ENCODE peak calls at places on chromosomes 12 and 14, in eight cellular contexts. X is neuronal stem cell, N is WERI-Rb-1, M is prostate gland, C is left lung, I is aorta, J is GM23248, L is OCI-LY7. H is an unnamed sample.

GRCh38 chr12:44875417-44875953 is 630 bp downstream of the NELL2 start:
- DNase-seq in X (peak; percentile 35), N (peak; percentile 52), M (no peak), C (no peak), I (peak; percentile 52), J (no peak), L (peak; percentile 4), H (no peak)

GRCh38 chr12:12032260-12032761 is 38.4 kb upstream of the BCL2L14 start:
- DNase-seq in X (no peak), N (no peak), M (no peak), C (no peak), I (no peak), J (no peak), L (peak; percentile 44), H (no peak)

GRCh38 chr12:128078311-128078851 is 188.6 kb upstream of the TMEM132C start:
- DNase-seq in X (peak; percentile 29), N (no peak), M (no peak), C (no peak), I (no peak), J (peak; percentile 40), L (no peak), H (no peak)

GRCh38 chr12:109247831-109248654 is 61.0 kb downstream of the FOXN4 start:
- DNase-seq in X (no peak), N (no peak), M (no peak), C (no peak), I (no peak), J (no peak), L (no peak), H (no peak)

GRCh38 chr12:101685121-101685520 is 12.3 kb upstream of the CHPT1 start:
- DNase-seq in X (no peak), N (no peak), M (no peak), C (no peak), I (no peak), J (no peak), L (no peak), H (no peak)

GRCh38 chr12:97061164-97061563 is 154.1 kb downstream of the NEDD1 start:
- DNase-seq in X (no peak), N (no peak), M (no peak), C (no peak), I (no peak), J (no peak), L (no peak), H (no peak)

GRCh38 chr14:22095845-22096510 is 422.4 kb upstream of the OR4E1 start:
- DNase-seq in X (no peak), N (no peak), M (no peak), C (no peak), I (no peak), J (no peak), L (no peak), H (peak; percentile 33)

GRCh38 chr14:104322531-104323466 is 184.4 kb downstream of the KIF26A start:
- DNase-seq in X (no peak), N (no peak), M (no peak), C (peak; percentile 51), I (no peak), J (no peak), L (no peak), H (no peak)

GRCh38 chr14:50521912-50522341 is 10.4 kb downstream of the MAP4K5 start:
- DNase-seq in X (no peak), N (no peak), M (no peak), C (no peak), I (no peak), J (no peak), L (no peak), H (no peak)

GRCh38 chr12:18819471-18819870 is 81.6 kb downstream of the CAPZA3 start:
- DNase-seq in X (no peak), N (no peak), M (no peak), C (no peak), I (no peak), J (no peak), L (no peak), H (no peak)

GRCh38 chr12:42924482-42924881 is 334.9 kb upstream of the PRICKLE1 start:
- DNase-seq in X (no peak), N (no peak), M (no peak), C (no peak), I (no peak), J (no peak), L (no peak), H (no peak)

GRCh38 chr14:76844223-76844622 is 18.0 kb downstream of the LRRC74A start:
- DNase-seq in X (no peak), N (no peak), M (no peak), C (no peak), I (peak; percentile 82), J (peak; percentile 65), L (no peak), H (peak; percentile 51)

GRCh38 chr12:57152408-57153038 is 5.1 kb upstream of the LRP1-AS start:
- DNase-seq in X (no peak), N (no peak), M (no peak), C (no peak), I (no peak), J (peak; percentile 80), L (no peak), H (no peak)

GRCh38 chr14:55332654-55333570 is 61.7 kb downstream of the FBXO34 start:
- DNase-seq in X (no peak), N (no peak), M (no peak), C (no peak), I (no peak), J (no peak), L (no peak), H (no peak)

GRCh38 chr14:39320318-39320717 is 86.6 kb downstream of the MIA2 start:
- DNase-seq in X (no peak), N (no peak), M (no peak), C (no peak), I (no peak), J (peak; percentile 13), L (no peak), H (no peak)

GRCh38 chr12:31714406-31715271 is 14.2 kb downstream of the AMN1 start:
- DNase-seq in X (no peak), N (no peak), M (no peak), C (no peak), I (no peak), J (no peak), L (no peak), H (no peak)

GRCh38 chr12:31710021-31710818 is 18.6 kb downstream of the AMN1 start:
- DNase-seq in X (no peak), N (no peak), M (no peak), C (no peak), I (no peak), J (no peak), L (no peak), H (no peak)

GRCh38 chr12:31712877-31713276 is 15.9 kb downstream of the AMN1 start:
- DNase-seq in X (no peak), N (no peak), M (no peak), C (no peak), I (no peak), J (no peak), L (no peak), H (no peak)

DNA sequence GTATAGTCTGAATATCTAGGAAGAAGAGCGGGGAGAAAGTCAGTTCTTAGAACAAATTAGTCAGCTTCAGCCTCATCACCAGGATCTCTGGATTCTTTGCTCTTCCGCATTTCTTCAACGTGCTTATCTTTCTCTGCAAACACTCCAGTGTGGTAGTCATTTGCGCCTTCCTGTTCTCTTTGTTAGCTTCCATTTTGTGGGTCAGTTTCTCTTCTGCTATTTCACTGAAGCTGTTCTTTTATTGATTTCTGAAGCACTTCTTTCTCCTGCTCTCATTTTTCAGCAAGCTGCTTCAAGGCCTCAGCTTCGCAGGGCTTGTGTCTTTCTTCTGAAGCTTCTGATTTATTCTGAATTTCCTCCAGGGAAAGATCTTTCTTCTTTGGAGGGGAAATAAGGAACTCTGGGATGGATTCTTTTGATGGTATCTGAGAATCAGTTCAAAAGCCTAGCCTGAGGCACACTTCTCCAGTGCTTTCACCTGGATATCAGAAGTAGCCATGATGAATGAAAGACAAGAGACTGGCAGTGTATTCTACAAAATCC is 13.5 kb downstream of the AMN1 start:
- DNase-seq in X (no peak), N (no peak), M (no peak), C (no peak), I (no peak), J (no peak), L (peak; percentile 88), H (no peak)
- H3K27ac ChIP-seq in X (no peak overlapping the region), N (no peak overlapping the region), M (no peak overlapping the region), C (peak overlapping the region; percentile 37), I (no peak overlapping the region), J (no peak overlapping the region), L (peak overlapping the region; percentile 80), H (no peak overlapping the region)

GRCh38 chr12:48889679-48890078 is 24.0 kb upstream of the RND1 start:
- DNase-seq in X (no peak), N (no peak), M (no peak), C (no peak), I (peak; percentile 25), J (no peak), L (no peak), H (no peak)
- H3K27ac ChIP-seq in X (no peak overlapping the region), N (no peak overlapping the region), M (no peak overlapping the region), C (no peak overlapping the region), I (no peak overlapping the region), J (no peak overlapping the region), L (no peak overlapping the region), H (no peak overlapping the region)

GRCh38 chr14:58824796-58825195 is 187.0 kb downstream of the DACT1 start:
- DNase-seq in X (no peak), N (no peak), M (no peak), C (no peak), I (no peak), J (no peak), L (no peak), H (no peak)

GRCh38 chr14:58824106-58824505 is 186.3 kb downstream of the DACT1 start:
- DNase-seq in X (no peak), N (no peak), M (no peak), C (no peak), I (no peak), J (peak; percentile 67), L (no peak), H (no peak)

GRCh38 chr14:58821421-58821820 is 183.7 kb downstream of the DACT1 start:
- DNase-seq in X (no peak), N (no peak), M (no peak), C (no peak), I (no peak), J (no peak), L (no peak), H (no peak)

GRCh38 chr14:58823309-58823708 is 185.5 kb downstream of the DACT1 start:
- DNase-seq in X (no peak), N (no peak), M (no peak), C (no peak), I (no peak), J (no peak), L (no peak), H (no peak)

GRCh38 chr14:58822856-58823255 is 185.1 kb downstream of the DACT1 start:
- DNase-seq in X (no peak), N (no peak), M (no peak), C (no peak), I (no peak), J (no peak), L (no peak), H (no peak)
- H3K27ac ChIP-seq in X (no peak overlapping the region), N (no peak overlapping the region), M (no peak overlapping the region), C (no peak overlapping the region), I (no peak overlapping the region), J (no peak overlapping the region), L (no peak overlapping the region), H (no peak overlapping the region)

DNA sequence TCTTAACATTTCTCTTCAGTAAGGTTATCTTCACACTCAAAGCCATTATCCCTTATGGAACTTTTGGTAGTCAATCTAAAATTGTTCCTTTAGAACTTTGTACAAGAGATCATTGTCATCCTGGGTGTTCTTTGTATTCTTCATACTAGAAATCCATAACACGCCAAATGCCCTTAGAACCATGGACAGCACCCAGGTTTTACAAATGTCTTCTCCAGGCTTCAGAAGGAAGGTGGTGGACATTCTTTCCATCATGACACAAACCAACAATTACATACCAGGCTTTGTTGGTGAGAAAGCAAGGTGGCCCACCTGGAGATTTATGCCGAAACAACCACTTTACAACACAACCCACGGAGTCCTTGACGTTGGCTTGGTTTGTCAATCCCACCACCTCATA is 365.6 kb upstream of the TBX3 start:
- DNase-seq in X (no peak), N (no peak), M (no peak), C (no peak), I (no peak), J (peak; percentile 26), L (no peak), H (no peak)
- H3K27ac ChIP-seq in X (no peak overlapping the region), N (no peak overlapping the region), M (no peak overlapping the region), C (no peak overlapping the region), I (no peak overlapping the region), J (no peak overlapping the region), L (no peak overlapping the region), H (no peak overlapping the region)